ENCODE peak calls at places on chromosomes 2 and 18, in eight cellular contexts. One of them, this sample, is unnamed.

GRCh38 chr2:43067254-43068052 is 159.0 kb downstream of the ZFP36L2 start:
- DNase-seq in brain microvascular endothelial cell: no peak
- DNase-seq in skeletal muscle cell: no peak
- DNase-seq in amygdala: no peak
- DNase-seq in activated CD4-positive, CD25-positive, alpha-beta regulatory T cell: no peak
- DNase-seq in stimulated activated CD4-positive, alpha-beta T cell treated with anti-CD3 and anti-CD28 coated beads, Interleukin-12 subunit alpha, Interleukin-12 subunit beta, amount 100 ng/mL, for 24 hours: no peak
- DNase-seq in activated CD8-positive, alpha-beta memory T cell treated with anti-CD3 and anti-CD28 coated beads, Interleukin-2, amount 50 U/mL, for 4 hours: peak; percentile 8
- DNase-seq in upper lobe of right lung: no peak
- DNase-seq in this sample: no peak

GRCh38 chr18:63339920-63340484 is 20.4 kb upstream of the BCL2 start:
- DNase-seq in brain microvascular endothelial cell: no peak
- DNase-seq in skeletal muscle cell: no peak
- DNase-seq in amygdala: no peak
- DNase-seq in activated CD4-positive, CD25-positive, alpha-beta regulatory T cell: peak; percentile 2
- DNase-seq in stimulated activated CD4-positive, alpha-beta T cell treated with anti-CD3 and anti-CD28 coated beads, Interleukin-12 subunit alpha, Interleukin-12 subunit beta, amount 100 ng/mL, for 24 hours: no peak
- DNase-seq in activated CD8-positive, alpha-beta memory T cell treated with anti-CD3 and anti-CD28 coated beads, Interleukin-2, amount 50 U/mL, for 4 hours: peak; percentile 45
- DNase-seq in upper lobe of right lung: no peak
- DNase-seq in this sample: no peak

GRCh38 chr2:104836253-104836652 is 17.7 kb upstream of the POU3F3 start:
- DNase-seq in brain microvascular endothelial cell: no peak
- DNase-seq in skeletal muscle cell: no peak
- DNase-seq in amygdala: no peak
- DNase-seq in activated CD4-positive, CD25-positive, alpha-beta regulatory T cell: no peak
- DNase-seq in stimulated activated CD4-positive, alpha-beta T cell treated with anti-CD3 and anti-CD28 coated beads, Interleukin-12 subunit alpha, Interleukin-12 subunit beta, amount 100 ng/mL, for 24 hours: no peak
- DNase-seq in activated CD8-positive, alpha-beta memory T cell treated with anti-CD3 and anti-CD28 coated beads, Interleukin-2, amount 50 U/mL, for 4 hours: no peak
- DNase-seq in upper lobe of right lung: no peak
- DNase-seq in this sample: no peak

GRCh38 chr2:100339823-100340222 is 17.5 kb upstream of the LONRF2 start:
- DNase-seq in brain microvascular endothelial cell: no peak
- DNase-seq in skeletal muscle cell: no peak
- DNase-seq in amygdala: no peak
- DNase-seq in activated CD4-positive, CD25-positive, alpha-beta regulatory T cell: no peak
- DNase-seq in stimulated activated CD4-positive, alpha-beta T cell treated with anti-CD3 and anti-CD28 coated beads, Interleukin-12 subunit alpha, Interleukin-12 subunit beta, amount 100 ng/mL, for 24 hours: no peak
- DNase-seq in activated CD8-positive, alpha-beta memory T cell treated with anti-CD3 and anti-CD28 coated beads, Interleukin-2, amount 50 U/mL, for 4 hours: no peak
- DNase-seq in upper lobe of right lung: no peak
- DNase-seq in this sample: no peak

GRCh38 chr2:202034249-202035088 is 814 bp downstream of the FZD7 start:
- DNase-seq in brain microvascular endothelial cell: peak; percentile 33
- DNase-seq in skeletal muscle cell: no peak
- DNase-seq in amygdala: no peak
- DNase-seq in activated CD4-positive, CD25-positive, alpha-beta regulatory T cell: no peak
- DNase-seq in stimulated activated CD4-positive, alpha-beta T cell treated with anti-CD3 and anti-CD28 coated beads, Interleukin-12 subunit alpha, Interleukin-12 subunit beta, amount 100 ng/mL, for 24 hours: no peak
- DNase-seq in activated CD8-positive, alpha-beta memory T cell treated with anti-CD3 and anti-CD28 coated beads, Interleukin-2, amount 50 U/mL, for 4 hours: peak; percentile 34
- DNase-seq in upper lobe of right lung: peak; percentile 76
- DNase-seq in this sample: no peak

GRCh38 chr2:119114266-119114665 is 44.3 kb downstream of the C1QL2 start:
- DNase-seq in brain microvascular endothelial cell: no peak
- DNase-seq in skeletal muscle cell: no peak
- DNase-seq in amygdala: no peak
- DNase-seq in activated CD4-positive, CD25-positive, alpha-beta regulatory T cell: no peak
- DNase-seq in stimulated activated CD4-positive, alpha-beta T cell treated with anti-CD3 and anti-CD28 coated beads, Interleukin-12 subunit alpha, Interleukin-12 subunit beta, amount 100 ng/mL, for 24 hours: no peak
- DNase-seq in activated CD8-positive, alpha-beta memory T cell treated with anti-CD3 and anti-CD28 coated beads, Interleukin-2, amount 50 U/mL, for 4 hours: no peak
- DNase-seq in upper lobe of right lung: no peak
- DNase-seq in this sample: no peak

GRCh38 chr2:198054299-198054698 is 249.9 kb downstream of the PLCL1 start:
- DNase-seq in brain microvascular endothelial cell: peak; percentile 45
- DNase-seq in skeletal muscle cell: peak; percentile 14
- DNase-seq in amygdala: no peak
- DNase-seq in activated CD4-positive, CD25-positive, alpha-beta regulatory T cell: no peak
- DNase-seq in stimulated activated CD4-positive, alpha-beta T cell treated with anti-CD3 and anti-CD28 coated beads, Interleukin-12 subunit alpha, Interleukin-12 subunit beta, amount 100 ng/mL, for 24 hours: peak; percentile 4
- DNase-seq in activated CD8-positive, alpha-beta memory T cell treated with anti-CD3 and anti-CD28 coated beads, Interleukin-2, amount 50 U/mL, for 4 hours: peak; percentile 43
- DNase-seq in upper lobe of right lung: no peak
- DNase-seq in this sample: no peak

GRCh38 chr2:72913531-72914225 is 3.6 kb upstream of the EMX1 start:
- DNase-seq in brain microvascular endothelial cell: no peak
- DNase-seq in skeletal muscle cell: no peak
- DNase-seq in amygdala: no peak
- DNase-seq in activated CD4-positive, CD25-positive, alpha-beta regulatory T cell: no peak
- DNase-seq in stimulated activated CD4-positive, alpha-beta T cell treated with anti-CD3 and anti-CD28 coated beads, Interleukin-12 subunit alpha, Interleukin-12 subunit beta, amount 100 ng/mL, for 24 hours: no peak
- DNase-seq in activated CD8-positive, alpha-beta memory T cell treated with anti-CD3 and anti-CD28 coated beads, Interleukin-2, amount 50 U/mL, for 4 hours: no peak
- DNase-seq in upper lobe of right lung: no peak
- DNase-seq in this sample: no peak

GRCh38 chr18:68847219-68847860 is 49.5 kb downstream of the CCDC102B start:
- DNase-seq in brain microvascular endothelial cell: no peak
- DNase-seq in skeletal muscle cell: no peak
- DNase-seq in amygdala: no peak
- DNase-seq in activated CD4-positive, CD25-positive, alpha-beta regulatory T cell: no peak
- DNase-seq in stimulated activated CD4-positive, alpha-beta T cell treated with anti-CD3 and anti-CD28 coated beads, Interleukin-12 subunit alpha, Interleukin-12 subunit beta, amount 100 ng/mL, for 24 hours: no peak
- DNase-seq in activated CD8-positive, alpha-beta memory T cell treated with anti-CD3 and anti-CD28 coated beads, Interleukin-2, amount 50 U/mL, for 4 hours: no peak
- DNase-seq in upper lobe of right lung: no peak
- DNase-seq in this sample: no peak

GRCh38 chr2:60699617-60700016 is 56.5 kb upstream of the PAPOLG start:
- DNase-seq in brain microvascular endothelial cell: no peak
- DNase-seq in skeletal muscle cell: no peak
- DNase-seq in amygdala: no peak
- DNase-seq in activated CD4-positive, CD25-positive, alpha-beta regulatory T cell: no peak
- DNase-seq in stimulated activated CD4-positive, alpha-beta T cell treated with anti-CD3 and anti-CD28 coated beads, Interleukin-12 subunit alpha, Interleukin-12 subunit beta, amount 100 ng/mL, for 24 hours: no peak
- DNase-seq in activated CD8-positive, alpha-beta memory T cell treated with anti-CD3 and anti-CD28 coated beads, Interleukin-2, amount 50 U/mL, for 4 hours: no peak
- DNase-seq in upper lobe of right lung: no peak
- DNase-seq in this sample: no peak

GRCh38 chr2:58055027-58055786 is 8.6 kb downstream of the VRK2 start:
- DNase-seq in brain microvascular endothelial cell: no peak
- DNase-seq in skeletal muscle cell: no peak
- DNase-seq in amygdala: no peak
- DNase-seq in activated CD4-positive, CD25-positive, alpha-beta regulatory T cell: no peak
- DNase-seq in stimulated activated CD4-positive, alpha-beta T cell treated with anti-CD3 and anti-CD28 coated beads, Interleukin-12 subunit alpha, Interleukin-12 subunit beta, amount 100 ng/mL, for 24 hours: no peak
- DNase-seq in activated CD8-positive, alpha-beta memory T cell treated with anti-CD3 and anti-CD28 coated beads, Interleukin-2, amount 50 U/mL, for 4 hours: no peak
- DNase-seq in upper lobe of right lung: no peak
- DNase-seq in this sample: no peak

GRCh38 chr2:202278944-202279343 is 13.4 kb downstream of the NOP58 start:
- DNase-seq in brain microvascular endothelial cell: peak; percentile 42
- DNase-seq in skeletal muscle cell: no peak
- DNase-seq in amygdala: no peak
- DNase-seq in activated CD4-positive, CD25-positive, alpha-beta regulatory T cell: no peak
- DNase-seq in stimulated activated CD4-positive, alpha-beta T cell treated with anti-CD3 and anti-CD28 coated beads, Interleukin-12 subunit alpha, Interleukin-12 subunit beta, amount 100 ng/mL, for 24 hours: no peak
- DNase-seq in activated CD8-positive, alpha-beta memory T cell treated with anti-CD3 and anti-CD28 coated beads, Interleukin-2, amount 50 U/mL, for 4 hours: no peak
- DNase-seq in upper lobe of right lung: no peak
- DNase-seq in this sample: no peak

GRCh38 chr2:83054751-83055150 is 1404.3 kb downstream of the SUCLG1 start:
- DNase-seq in brain microvascular endothelial cell: no peak
- DNase-seq in skeletal muscle cell: peak; percentile 19
- DNase-seq in amygdala: no peak
- DNase-seq in activated CD4-positive, CD25-positive, alpha-beta regulatory T cell: no peak
- DNase-seq in stimulated activated CD4-positive, alpha-beta T cell treated with anti-CD3 and anti-CD28 coated beads, Interleukin-12 subunit alpha, Interleukin-12 subunit beta, amount 100 ng/mL, for 24 hours: no peak
- DNase-seq in activated CD8-positive, alpha-beta memory T cell treated with anti-CD3 and anti-CD28 coated beads, Interleukin-2, amount 50 U/mL, for 4 hours: no peak
- DNase-seq in upper lobe of right lung: no peak
- DNase-seq in this sample: no peak

GRCh38 chr2:108594132-108594981 is 60.1 kb downstream of the LIMS1 start:
- DNase-seq in brain microvascular endothelial cell: peak; percentile 88
- DNase-seq in skeletal muscle cell: peak; percentile 80
- DNase-seq in amygdala: no peak
- DNase-seq in activated CD4-positive, CD25-positive, alpha-beta regulatory T cell: no peak
- DNase-seq in stimulated activated CD4-positive, alpha-beta T cell treated with anti-CD3 and anti-CD28 coated beads, Interleukin-12 subunit alpha, Interleukin-12 subunit beta, amount 100 ng/mL, for 24 hours: no peak
- DNase-seq in activated CD8-positive, alpha-beta memory T cell treated with anti-CD3 and anti-CD28 coated beads, Interleukin-2, amount 50 U/mL, for 4 hours: no peak
- DNase-seq in upper lobe of right lung: no peak
- DNase-seq in this sample: peak; percentile 79

GRCh38 chr18:65567372-65567771 is 183.4 kb upstream of the CDH7 start:
- DNase-seq in brain microvascular endothelial cell: no peak
- DNase-seq in skeletal muscle cell: no peak
- DNase-seq in amygdala: no peak
- DNase-seq in activated CD4-positive, CD25-positive, alpha-beta regulatory T cell: no peak
- DNase-seq in stimulated activated CD4-positive, alpha-beta T cell treated with anti-CD3 and anti-CD28 coated beads, Interleukin-12 subunit alpha, Interleukin-12 subunit beta, amount 100 ng/mL, for 24 hours: no peak
- DNase-seq in activated CD8-positive, alpha-beta memory T cell treated with anti-CD3 and anti-CD28 coated beads, Interleukin-2, amount 50 U/mL, for 4 hours: no peak
- DNase-seq in upper lobe of right lung: no peak
- DNase-seq in this sample: no peak

GRCh38 chr2:210445116-210445707 is 31.3 kb downstream of the LANCL1 start:
- DNase-seq in brain microvascular endothelial cell: no peak
- DNase-seq in skeletal muscle cell: no peak
- DNase-seq in amygdala: no peak
- DNase-seq in activated CD4-positive, CD25-positive, alpha-beta regulatory T cell: no peak
- DNase-seq in stimulated activated CD4-positive, alpha-beta T cell treated with anti-CD3 and anti-CD28 coated beads, Interleukin-12 subunit alpha, Interleukin-12 subunit beta, amount 100 ng/mL, for 24 hours: no peak
- DNase-seq in activated CD8-positive, alpha-beta memory T cell treated with anti-CD3 and anti-CD28 coated beads, Interleukin-2, amount 50 U/mL, for 4 hours: no peak
- DNase-seq in upper lobe of right lung: no peak
- DNase-seq in this sample: no peak

GRCh38 chr2:102632380-102633175 is 13.2 kb downstream of the SLC9A2 start:
- DNase-seq in brain microvascular endothelial cell: no peak
- DNase-seq in skeletal muscle cell: no peak
- DNase-seq in amygdala: no peak
- DNase-seq in activated CD4-positive, CD25-positive, alpha-beta regulatory T cell: no peak
- DNase-seq in stimulated activated CD4-positive, alpha-beta T cell treated with anti-CD3 and anti-CD28 coated beads, Interleukin-12 subunit alpha, Interleukin-12 subunit beta, amount 100 ng/mL, for 24 hours: no peak
- DNase-seq in activated CD8-positive, alpha-beta memory T cell treated with anti-CD3 and anti-CD28 coated beads, Interleukin-2, amount 50 U/mL, for 4 hours: no peak
- DNase-seq in upper lobe of right lung: no peak
- DNase-seq in this sample: peak; percentile 62

GRCh38 chr2:236600892-236601291 is 31.3 kb downstream of the ACKR3 start:
- DNase-seq in brain microvascular endothelial cell: no peak
- DNase-seq in skeletal muscle cell: no peak
- DNase-seq in amygdala: no peak
- DNase-seq in activated CD4-positive, CD25-positive, alpha-beta regulatory T cell: no peak
- DNase-seq in stimulated activated CD4-positive, alpha-beta T cell treated with anti-CD3 and anti-CD28 coated beads, Interleukin-12 subunit alpha, Interleukin-12 subunit beta, amount 100 ng/mL, for 24 hours: no peak
- DNase-seq in activated CD8-positive, alpha-beta memory T cell treated with anti-CD3 and anti-CD28 coated beads, Interleukin-2, amount 50 U/mL, for 4 hours: no peak
- DNase-seq in upper lobe of right lung: no peak
- DNase-seq in this sample: peak; percentile 90

GRCh38 chr18:67305466-67305865 is 211.1 kb downstream of the DSEL start:
- DNase-seq in brain microvascular endothelial cell: no peak
- DNase-seq in skeletal muscle cell: no peak
- DNase-seq in amygdala: no peak
- DNase-seq in activated CD4-positive, CD25-positive, alpha-beta regulatory T cell: no peak
- DNase-seq in stimulated activated CD4-positive, alpha-beta T cell treated with anti-CD3 and anti-CD28 coated beads, Interleukin-12 subunit alpha, Interleukin-12 subunit beta, amount 100 ng/mL, for 24 hours: no peak
- DNase-seq in activated CD8-positive, alpha-beta memory T cell treated with anti-CD3 and anti-CD28 coated beads, Interleukin-2, amount 50 U/mL, for 4 hours: no peak
- DNase-seq in upper lobe of right lung: no peak
- DNase-seq in this sample: no peak

GRCh38 chr2:16652296-16653082 is 13.1 kb downstream of the CYRIA start:
- DNase-seq in brain microvascular endothelial cell: peak; percentile 46
- DNase-seq in skeletal muscle cell: no peak
- DNase-seq in amygdala: no peak
- DNase-seq in activated CD4-positive, CD25-positive, alpha-beta regulatory T cell: no peak
- DNase-seq in stimulated activated CD4-positive, alpha-beta T cell treated with anti-CD3 and anti-CD28 coated beads, Interleukin-12 subunit alpha, Interleukin-12 subunit beta, amount 100 ng/mL, for 24 hours: no peak
- DNase-seq in activated CD8-positive, alpha-beta memory T cell treated with anti-CD3 and anti-CD28 coated beads, Interleukin-2, amount 50 U/mL, for 4 hours: no peak
- DNase-seq in upper lobe of right lung: no peak
- DNase-seq in this sample: no peak

GRCh38 chr2:230737791-230738226 is 25.2 kb downstream of the CAB39 start:
- DNase-seq in brain microvascular endothelial cell: no peak
- DNase-seq in skeletal muscle cell: no peak
- DNase-seq in amygdala: no peak
- DNase-seq in activated CD4-positive, CD25-positive, alpha-beta regulatory T cell: no peak
- DNase-seq in stimulated activated CD4-positive, alpha-beta T cell treated with anti-CD3 and anti-CD28 coated beads, Interleukin-12 subunit alpha, Interleukin-12 subunit beta, amount 100 ng/mL, for 24 hours: no peak
- DNase-seq in activated CD8-positive, alpha-beta memory T cell treated with anti-CD3 and anti-CD28 coated beads, Interleukin-2, amount 50 U/mL, for 4 hours: no peak
- DNase-seq in upper lobe of right lung: no peak
- DNase-seq in this sample: peak; percentile 62

GRCh38 chr18:62500966-62501591 is 21.7 kb upstream of the ZCCHC2 start:
- DNase-seq in brain microvascular endothelial cell: no peak
- DNase-seq in skeletal muscle cell: no peak
- DNase-seq in amygdala: no peak
- DNase-seq in activated CD4-positive, CD25-positive, alpha-beta regulatory T cell: no peak
- DNase-seq in stimulated activated CD4-positive, alpha-beta T cell treated with anti-CD3 and anti-CD28 coated beads, Interleukin-12 subunit alpha, Interleukin-12 subunit beta, amount 100 ng/mL, for 24 hours: no peak
- DNase-seq in activated CD8-positive, alpha-beta memory T cell treated with anti-CD3 and anti-CD28 coated beads, Interleukin-2, amount 50 U/mL, for 4 hours: no peak
- DNase-seq in upper lobe of right lung: no peak
- DNase-seq in this sample: no peak